ENCODE peak calls at places on chromosome 22, in seven cellular contexts. V is H1, M is HepG2, T is K562, W is IMR-90, G is HCT116, K is GM12878. L is an unnamed sample.

GRCh38 chr22:43820671-43821305 is 8.7 kb upstream of the EFCAB6 start:
- DNase-seq in K (no peak), G (no peak), W (no peak), V (no peak), M (no peak), T (no peak), L (no peak)

GRCh38 chr22:17077255-17077654 is 7.5 kb upstream of the IL17RA start:
- DNase-seq in M (no peak), T (no peak), W (peak), G (no peak), V (no peak), K (no peak), L (no peak)

GRCh38 chr22:37229805-37230672 is 14.0 kb downstream of the RAC2 start:
- DNase-seq in M (no peak), T (peak), K (peak), W (peak), V (no peak), G (peak), L (no peak)

GRCh38 chr22:27783436-27784098 is 18.0 kb downstream of the MN1 start:
- DNase-seq in W (no peak), K (no peak), M (no peak), T (no peak), V (no peak), G (no peak), L (no peak)

GRCh38 chr22:46935506-46936377 is 173.3 kb downstream of the TBC1D22A start:
- DNase-seq in T (peak), G (no peak), W (no peak), K (no peak), M (peak), V (no peak), L (no peak)

GRCh38 chr22:41862160-41862529 is 29.2 kb downstream of the SREBF2 start:
- DNase-seq in T (no peak), G (no peak), K (peak), M (peak), V (no peak), W (peak), L (no peak)

GRCh38 chr22:42439021-42439420 is 6.8 kb upstream of the NFAM1 start:
- DNase-seq in M (no peak), V (no peak), K (no peak), W (no peak), T (no peak), G (no peak), L (no peak)

GRCh38 chr22:45292675-45293402 is 8.1 kb downstream of the UPK3A start:
- DNase-seq in T (no peak), W (no peak), M (no peak), V (no peak), G (no peak), K (no peak), L (no peak)

GRCh38 chr22:33192156-33192555 is 134.0 kb upstream of the SYN3 start:
- DNase-seq in W (no peak), M (no peak), G (no peak), V (no peak), K (no peak), T (no peak), L (no peak)

GRCh38 chr22:24423519-24424000 is 3.8 kb upstream of the ADORA2A start:
- DNase-seq in M (no peak), K (no peak), W (no peak), V (no peak), G (no peak), T (peak), L (peak)

GRCh38 chr22:43262990-43263644 is 76.2 kb upstream of the TTLL12 start:
- DNase-seq in V (no peak), K (peak), M (peak), T (peak), W (no peak), G (no peak), L (no peak)

GRCh38 chr22:43978558-43978957 is 23.3 kb downstream of the SAMM50 start:
- DNase-seq in V (no peak), T (no peak), M (no peak), G (no peak), K (no peak), W (no peak), L (no peak)

GRCh38 chr22:45779351-45779750 is 107.7 kb downstream of the ATXN10 start:
- DNase-seq in V (no peak), M (no peak), T (no peak), K (no peak), G (no peak), W (no peak), L (no peak)

GRCh38 chr22:46171940-46172339 is 21.6 kb downstream of the PPARA start:
- DNase-seq in V (no peak), M (no peak), W (peak), T (no peak), G (peak), K (no peak), L (no peak)

GRCh38 chr22:37287550-37287951 is 5.2 kb downstream of the CYTH4 start:
- DNase-seq in W (no peak), K (no peak), T (no peak), V (no peak), M (no peak), G (no peak), L (no peak)

GRCh38 chr22:30605449-30606110 is 1.4 kb upstream of the TCN2 start:
- DNase-seq in T (peak), V (no peak), M (peak), W (peak), G (peak), K (no peak), L (peak)

GRCh38 chr22:42814215-42814614 is 42.9 kb downstream of the ARFGAP3 start:
- DNase-seq in W (no peak), K (peak), M (peak), T (no peak), G (no peak), V (no peak), L (no peak)

GRCh38 chr22:41834005-41834975 is 1.4 kb downstream of the SREBF2 start:
- DNase-seq in K (no peak), W (no peak), M (peak), V (no peak), T (no peak), G (no peak), L (no peak)

GRCh38 chr22:28736296-28737155 is 5.1 kb downstream of the CHEK2 start:
- DNase-seq in K (no peak), G (no peak), T (no peak), W (no peak), M (no peak), V (no peak), L (no peak)

GRCh38 chr22:47994899-47995573 is 1232.6 kb downstream of the TBC1D22A start:
- DNase-seq in M (no peak), T (no peak), W (no peak), K (no peak), V (no peak), G (no peak), L (no peak)

GRCh38 chr22:44957267-44957905 is 52.4 kb downstream of the PHF21B start:
- DNase-seq in T (no peak), V (no peak), K (no peak), M (peak), W (peak), G (no peak), L (no peak)

GRCh38 chr22:39997939-39998726 is 3.4 kb downstream of the FAM83F start:
- DNase-seq in M (no peak), G (no peak), V (no peak), T (no peak), W (peak), K (no peak), L (peak)

GRCh38 chr22:20080776-20081654 is 974 bp downstream of the DGCR8 start:
- DNase-seq in V (peak), M (peak), G (no peak), K (no peak), W (peak), T (peak), L (peak)
- TF ChIP-seq CEBPB in V (no peak), M (no peak), G (no peak), K (no peak), W (no peak), T (no peak), L (no peak)

GRCh38 chr22:34490911-34491310 is 570.6 kb upstream of the LARGE1 start:
- DNase-seq in M (no peak), V (no peak), T (no peak), G (no peak), W (no peak), K (no peak), L (no peak)
- TF ChIP-seq CEBPB in M (no peak), V (no peak), T (no peak), G (no peak), W (no peak), K (no peak), L (no peak)

GRCh38 chr22:20130319-20130718 is 1.3 kb upstream of the ZDHHC8 start:
- DNase-seq in K (no peak), V (no peak), T (no peak), G (no peak), W (no peak), M (no peak), L (no peak)
- TF ChIP-seq CEBPB in K (no peak), V (no peak), T (no peak), G (no peak), W (no peak), M (no peak), L (no peak)

DNA sequence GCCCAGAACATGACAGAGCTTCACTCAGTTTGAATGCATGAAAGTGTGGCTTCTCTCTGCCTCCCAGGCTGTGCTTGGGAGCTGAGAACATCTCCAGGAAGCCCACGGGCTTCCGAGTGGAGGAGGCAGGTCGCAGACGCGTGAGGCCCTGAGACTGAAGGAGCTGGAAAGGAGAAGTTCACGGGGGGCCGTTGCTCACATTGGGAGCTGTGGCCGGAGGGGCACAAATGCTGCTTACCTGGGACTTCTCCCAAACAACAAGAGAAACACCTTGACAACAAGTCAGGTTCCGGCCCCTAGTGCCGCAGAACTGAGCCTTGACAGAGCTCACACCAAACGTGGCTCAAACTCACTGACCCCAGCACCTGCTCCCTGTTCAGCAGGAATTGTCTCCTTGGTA is 207.0 kb downstream of the BRD1 start:
- DNase-seq in T (no peak), K (no peak), M (no peak), V (no peak), G (no peak), W (no peak), L (no peak)
- TF ChIP-seq CEBPB in T (no peak), K (no peak), M (no peak), V (no peak), G (no peak), W (no peak), L (no peak)

GRCh38 chr22:23414727-23415489 is 165.2 kb downstream of the IGLL1 start:
- DNase-seq in T (no peak), M (no peak), W (no peak), G (no peak), K (no peak), V (no peak), L (no peak)
- TF ChIP-seq CEBPB in T (no peak), M (no peak), W (no peak), G (no peak), K (no peak), V (no peak), L (no peak)

GRCh38 chr22:31742115-31742514 is 7.8 kb downstream of the PRR14L start:
- DNase-seq in K (no peak), T (no peak), G (no peak), W (no peak), M (no peak), V (no peak), L (no peak)
- TF ChIP-seq CEBPB in K (no peak), T (no peak), G (no peak), W (no peak), M (no peak), V (no peak), L (no peak)

L was measured in A549.